ENCODE peak calls at places on chromosomes 1 and 21, in four cellular contexts. One of them, this sample, is unnamed.

GRCh38 chr1:9852410-9853301 is 28.9 kb upstream of the CLSTN1 start:
- DNase-seq in NCI-H1694 treated with DMSO at 0.1 percent for 48 hours: peak; percentile 88
- DNase-seq in activated CD8-positive, alpha-beta memory T cell treated with anti-CD3 and anti-CD28 coated beads, Interleukin-2, amount 10 ng/mL, durations not matched to agents 7 days and 5 days: no peak
- DNase-seq in activated T-cell treated with anti-CD3 and anti-CD28 coated beads, Interleukin-2, amount 50 U/mL, for 72 hours: no peak
- DNase-seq in this sample: no peak

GRCh38 chr1:55632906-55633305 is 417.7 kb upstream of the USP24 start:
- DNase-seq in NCI-H1694 treated with DMSO at 0.1 percent for 48 hours: no peak
- DNase-seq in activated CD8-positive, alpha-beta memory T cell treated with anti-CD3 and anti-CD28 coated beads, Interleukin-2, amount 10 ng/mL, durations not matched to agents 7 days and 5 days: no peak
- DNase-seq in activated T-cell treated with anti-CD3 and anti-CD28 coated beads, Interleukin-2, amount 50 U/mL, for 72 hours: no peak
- DNase-seq in this sample: no peak

GRCh38 chr1:29732438-29732837 is 496.1 kb downstream of the PTPRU start:
- DNase-seq in NCI-H1694 treated with DMSO at 0.1 percent for 48 hours: no peak
- DNase-seq in activated CD8-positive, alpha-beta memory T cell treated with anti-CD3 and anti-CD28 coated beads, Interleukin-2, amount 10 ng/mL, durations not matched to agents 7 days and 5 days: no peak
- DNase-seq in activated T-cell treated with anti-CD3 and anti-CD28 coated beads, Interleukin-2, amount 50 U/mL, for 72 hours: no peak
- DNase-seq in this sample: no peak

GRCh38 chr1:21670956-21671902 is 2.1 kb upstream of the RAP1GAP start:
- DNase-seq in NCI-H1694 treated with DMSO at 0.1 percent for 48 hours: no peak
- DNase-seq in activated CD8-positive, alpha-beta memory T cell treated with anti-CD3 and anti-CD28 coated beads, Interleukin-2, amount 10 ng/mL, durations not matched to agents 7 days and 5 days: peak; percentile 39
- DNase-seq in activated T-cell treated with anti-CD3 and anti-CD28 coated beads, Interleukin-2, amount 50 U/mL, for 72 hours: no peak
- DNase-seq in this sample: no peak

GRCh38 chr1:4754816-4755215 is 100.4 kb downstream of the AJAP1 start:
- DNase-seq in NCI-H1694 treated with DMSO at 0.1 percent for 48 hours: no peak
- DNase-seq in activated CD8-positive, alpha-beta memory T cell treated with anti-CD3 and anti-CD28 coated beads, Interleukin-2, amount 10 ng/mL, durations not matched to agents 7 days and 5 days: no peak
- DNase-seq in activated T-cell treated with anti-CD3 and anti-CD28 coated beads, Interleukin-2, amount 50 U/mL, for 72 hours: no peak
- DNase-seq in this sample: no peak

GRCh38 chr1:193313354-193314140 is 127.1 kb upstream of the B3GALT2 start:
- DNase-seq in NCI-H1694 treated with DMSO at 0.1 percent for 48 hours: no peak
- DNase-seq in activated CD8-positive, alpha-beta memory T cell treated with anti-CD3 and anti-CD28 coated beads, Interleukin-2, amount 10 ng/mL, durations not matched to agents 7 days and 5 days: no peak
- DNase-seq in activated T-cell treated with anti-CD3 and anti-CD28 coated beads, Interleukin-2, amount 50 U/mL, for 72 hours: no peak
- DNase-seq in this sample: no peak

GRCh38 chr1:31562707-31563360 is 13.5 kb upstream of the TINAGL1 start:
- DNase-seq in NCI-H1694 treated with DMSO at 0.1 percent for 48 hours: no peak
- DNase-seq in activated CD8-positive, alpha-beta memory T cell treated with anti-CD3 and anti-CD28 coated beads, Interleukin-2, amount 10 ng/mL, durations not matched to agents 7 days and 5 days: no peak
- DNase-seq in activated T-cell treated with anti-CD3 and anti-CD28 coated beads, Interleukin-2, amount 50 U/mL, for 72 hours: no peak
- DNase-seq in this sample: no peak

GRCh38 chr21:36040389-36040788 is 19.9 kb downstream of the SETD4 start:
- DNase-seq in NCI-H1694 treated with DMSO at 0.1 percent for 48 hours: no peak
- DNase-seq in activated CD8-positive, alpha-beta memory T cell treated with anti-CD3 and anti-CD28 coated beads, Interleukin-2, amount 10 ng/mL, durations not matched to agents 7 days and 5 days: no peak
- DNase-seq in activated T-cell treated with anti-CD3 and anti-CD28 coated beads, Interleukin-2, amount 50 U/mL, for 72 hours: no peak
- DNase-seq in this sample: no peak

GRCh38 chr1:244998717-244999346 is 134.5 kb upstream of the HNRNPU start:
- DNase-seq in NCI-H1694 treated with DMSO at 0.1 percent for 48 hours: no peak
- DNase-seq in activated CD8-positive, alpha-beta memory T cell treated with anti-CD3 and anti-CD28 coated beads, Interleukin-2, amount 10 ng/mL, durations not matched to agents 7 days and 5 days: no peak
- DNase-seq in activated T-cell treated with anti-CD3 and anti-CD28 coated beads, Interleukin-2, amount 50 U/mL, for 72 hours: no peak
- DNase-seq in this sample: no peak

GRCh38 chr1:18121072-18121820 is 13.6 kb downstream of the IGSF21 start:
- DNase-seq in NCI-H1694 treated with DMSO at 0.1 percent for 48 hours: no peak
- DNase-seq in activated CD8-positive, alpha-beta memory T cell treated with anti-CD3 and anti-CD28 coated beads, Interleukin-2, amount 10 ng/mL, durations not matched to agents 7 days and 5 days: no peak
- DNase-seq in activated T-cell treated with anti-CD3 and anti-CD28 coated beads, Interleukin-2, amount 50 U/mL, for 72 hours: no peak
- DNase-seq in this sample: no peak

GRCh38 chr1:61851849-61852692 is 109.8 kb downstream of the PATJ start:
- DNase-seq in NCI-H1694 treated with DMSO at 0.1 percent for 48 hours: peak; percentile 82
- DNase-seq in activated CD8-positive, alpha-beta memory T cell treated with anti-CD3 and anti-CD28 coated beads, Interleukin-2, amount 10 ng/mL, durations not matched to agents 7 days and 5 days: no peak
- DNase-seq in activated T-cell treated with anti-CD3 and anti-CD28 coated beads, Interleukin-2, amount 50 U/mL, for 72 hours: no peak
- DNase-seq in this sample: no peak

GRCh38 chr1:213326666-213327317 is 275.8 kb downstream of the RPS6KC1 start:
- DNase-seq in NCI-H1694 treated with DMSO at 0.1 percent for 48 hours: no peak
- DNase-seq in activated CD8-positive, alpha-beta memory T cell treated with anti-CD3 and anti-CD28 coated beads, Interleukin-2, amount 10 ng/mL, durations not matched to agents 7 days and 5 days: no peak
- DNase-seq in activated T-cell treated with anti-CD3 and anti-CD28 coated beads, Interleukin-2, amount 50 U/mL, for 72 hours: no peak
- DNase-seq in this sample: no peak

This sample was measured in T-helper 2 cell treated with Interferon-gamma antibody and Interleukin-4, amounts not matched to agents 5 μg/mL and 100 μg/mL, for 36 hours.